ENCODE peak calls at places on chromosomes 12 and 14, in seven cellular contexts. D is A549, Q is lung, G is PC-9, R is ovary, I is K562, X is uterus. H is an unnamed sample.

GRCh38 chr14:45649051-45649450 is 396.0 kb upstream of the MIS18BP1 start:
- DNase-seq in D (no peak), Q (no peak), G (no peak), R (no peak), I (no peak), X (no peak), H (no peak)

GRCh38 chr12:50101663-50102062 is 2.1 kb upstream of the GPD1 start:
- DNase-seq in D (peak; percentile 65), Q (no peak), G (peak; percentile 48), R (no peak), I (peak; percentile 37), X (no peak), H (peak; percentile 27)

GRCh38 chr14:57057803-57058202 is 210.9 kb downstream of the EXOC5 start:
- DNase-seq in D (no peak), Q (no peak), G (peak; percentile 49), R (no peak), I (no peak), X (no peak), H (no peak)

GRCh38 chr14:100288382-100289185 is 17.7 kb downstream of the SLC25A29 start:
- DNase-seq in D (no peak), Q (no peak), G (no peak), R (no peak), I (no peak), X (no peak), H (no peak)

GRCh38 chr12:69988601-69989194 is 163.7 kb downstream of the MYRFL start:
- DNase-seq in D (no peak), Q (no peak), G (no peak), R (no peak), I (no peak), X (no peak), H (no peak)

GRCh38 chr12:117069926-117070900 is 29.0 kb downstream of the TESC start:
- DNase-seq in D (no peak), Q (no peak), G (no peak), R (no peak), I (no peak), X (no peak), H (no peak)

GRCh38 chr12:57166971-57167371 is 19.6 kb upstream of the LRP1-AS start:
- DNase-seq in D (peak; percentile 90), Q (no peak), G (peak; percentile 79), R (no peak), I (peak; percentile 57), X (no peak), H (no peak)

GRCh38 chr12:21551811-21552469 is 25.8 kb downstream of the SPX start:
- DNase-seq in D (no peak), Q (no peak), G (no peak), R (no peak), I (no peak), X (no peak), H (no peak)

GRCh38 chr14:96949594-96949993 is 152.4 kb downstream of the VRK1 start:
- DNase-seq in D (no peak), Q (no peak), G (no peak), R (no peak), I (no peak), X (no peak), H (no peak)

GRCh38 chr12:46660276-46660675 is 165.5 kb downstream of the SLC38A4 start:
- DNase-seq in D (no peak), Q (no peak), G (no peak), R (no peak), I (no peak), X (no peak), H (no peak)

DNA sequence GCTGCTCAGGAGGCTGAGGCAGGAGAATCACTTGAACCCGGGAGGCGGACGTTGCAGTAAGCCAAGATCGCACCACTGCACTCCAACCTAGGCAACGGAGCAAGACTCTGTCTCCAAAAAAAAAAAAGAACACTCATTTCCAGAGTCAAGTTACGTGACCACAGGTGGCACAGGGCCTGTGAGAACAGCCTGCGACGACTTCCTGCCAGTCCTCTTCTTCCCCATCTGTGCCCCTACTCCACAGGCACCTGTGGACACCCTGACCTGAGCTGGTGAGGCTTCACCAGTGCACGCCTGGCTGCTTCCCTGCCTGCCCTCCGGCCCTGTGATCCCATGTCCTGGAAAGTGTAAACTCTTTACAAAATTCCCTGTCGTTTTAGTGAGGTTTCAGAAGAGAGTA is 77.7 kb downstream of the PPP2R5C start:
- DNase-seq in D (no peak), Q (no peak), G (no peak), R (no peak), I (no peak), X (no peak), H (no peak)
- H3K27ac ChIP-seq in D (no peak overlapping the region), Q (no peak overlapping the region), G (no peak overlapping the region), R (no peak overlapping the region), I (no peak overlapping the region), X (no peak overlapping the region), H (no peak overlapping the region)

DNA sequence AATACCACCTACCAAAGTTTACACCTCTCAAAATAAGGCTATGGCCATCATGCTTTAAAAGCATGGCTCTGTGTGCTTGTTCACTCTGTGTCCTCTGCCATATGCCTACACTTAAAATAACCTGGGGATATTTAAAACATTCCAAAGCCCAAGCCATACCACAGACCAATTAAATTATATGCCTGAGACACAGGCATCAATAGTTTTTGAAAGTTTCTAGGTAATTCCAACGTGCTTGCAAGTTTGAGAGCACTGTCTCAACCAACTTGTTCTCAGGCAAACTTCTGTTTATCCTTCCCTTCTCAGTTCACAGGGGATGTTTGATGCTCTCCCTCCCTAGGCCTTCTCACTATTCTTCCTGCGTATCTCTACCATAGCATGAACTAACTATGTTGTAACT is 3.4 kb upstream of the FRMD6 start:
- DNase-seq in D (no peak), Q (no peak), G (no peak), R (no peak), I (no peak), X (no peak), H (no peak)
- H3K27ac ChIP-seq in D (no peak overlapping the region), Q (no peak overlapping the region), G (no peak overlapping the region), R (no peak overlapping the region), I (no peak overlapping the region), X (peak overlapping the region; percentile 58), H (no peak overlapping the region)

DNA sequence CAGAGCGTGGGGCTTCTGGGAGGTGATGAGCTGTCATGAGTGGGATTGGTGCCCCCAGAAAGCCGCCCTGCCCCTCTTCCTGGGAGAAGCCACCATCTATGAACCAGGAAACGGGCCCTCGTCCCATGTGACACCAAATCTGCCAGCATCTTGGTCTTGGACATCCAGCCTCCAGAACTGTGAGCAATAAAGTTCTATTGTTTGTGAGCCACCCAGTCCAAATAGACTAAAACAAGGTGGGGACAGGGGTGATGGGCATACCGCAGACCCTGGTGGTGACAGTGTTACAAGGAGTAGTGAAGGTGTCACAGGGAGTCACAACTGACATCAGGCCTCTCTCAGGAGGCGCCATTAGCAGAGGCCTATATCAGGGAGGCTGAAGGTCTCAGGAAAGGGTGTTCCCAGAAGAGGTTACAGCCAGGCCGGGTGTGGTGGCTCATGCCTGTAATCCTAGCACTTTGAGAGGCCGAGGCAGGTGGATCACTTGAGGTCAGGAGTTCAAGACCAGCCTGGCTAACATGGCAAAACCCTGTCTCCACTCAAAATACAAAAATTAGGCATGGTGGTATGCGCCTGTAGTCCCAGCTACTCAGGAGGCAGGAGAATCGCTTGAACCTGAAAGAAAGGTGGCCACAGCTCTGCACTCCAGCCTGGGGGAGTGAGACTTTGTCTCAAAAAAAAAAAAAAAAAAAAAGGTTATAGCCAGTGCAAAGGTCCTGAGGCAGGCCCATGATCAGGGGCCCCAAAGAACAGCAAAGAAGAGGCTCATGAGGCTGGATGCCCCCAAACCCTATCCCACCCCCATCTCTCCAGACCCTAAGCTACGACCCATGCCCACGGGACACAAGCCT is 53.0 kb downstream of the NCOR2 start:
- DNase-seq in D (no peak), Q (no peak), G (no peak), R (no peak), I (no peak), X (no peak), H (no peak)
- H3K27ac ChIP-seq in D (no peak overlapping the region), Q (peak overlapping the region; percentile 78), G (no peak overlapping the region), R (no peak overlapping the region), I (no peak overlapping the region), X (peak overlapping the region; percentile 69), H (peak overlapping the region; percentile 62)

GRCh38 chr12:13564266-13564810 is 367.8 kb downstream of the EMP1 start:
- DNase-seq in D (no peak), Q (no peak), G (no peak), R (no peak), I (peak; percentile 7), X (no peak), H (no peak)

GRCh38 chr12:13562915-13563742 is 366.6 kb downstream of the EMP1 start:
- DNase-seq in D (no peak), Q (no peak), G (no peak), R (no peak), I (no peak), X (no peak), H (no peak)

GRCh38 chr12:13566286-13566685 is 369.8 kb downstream of the EMP1 start:
- DNase-seq in D (no peak), Q (no peak), G (no peak), R (no peak), I (no peak), X (no peak), H (no peak)

GRCh38 chr12:13561923-13562322 is 365.4 kb downstream of the EMP1 start:
- DNase-seq in D (no peak), Q (no peak), G (no peak), R (no peak), I (no peak), X (no peak), H (no peak)

DNA sequence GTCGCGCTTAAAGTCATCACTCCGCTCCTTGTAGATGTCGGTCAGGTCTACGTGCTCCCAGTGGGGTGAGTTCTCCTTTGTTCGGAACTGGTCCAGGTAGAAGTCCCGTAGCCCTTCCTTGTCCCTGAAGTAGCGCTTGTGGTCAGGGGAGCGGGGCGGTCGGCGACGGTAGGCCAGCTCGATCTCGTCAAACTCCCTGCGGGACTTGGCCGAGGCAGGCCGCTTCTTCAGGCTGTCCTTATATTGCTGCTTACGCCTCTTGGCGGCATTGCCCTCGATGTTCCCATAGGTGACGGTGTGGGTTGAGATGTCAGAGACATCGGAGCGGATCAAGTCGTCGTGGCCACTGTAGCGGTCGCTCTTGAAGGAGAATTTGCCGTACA is 367.2 kb downstream of the EMP1 start:
- DNase-seq in D (no peak), Q (no peak), G (no peak), R (no peak), I (no peak), X (no peak), H (no peak)
- H3K27ac ChIP-seq in D (no peak overlapping the region), Q (no peak overlapping the region), G (no peak overlapping the region), R (no peak overlapping the region), I (no peak overlapping the region), X (no peak overlapping the region), H (no peak overlapping the region)

GRCh38 chr12:93005928-93006654 is 77.0 kb upstream of the EEA1 start:
- DNase-seq in D (no peak), Q (no peak), G (no peak), R (no peak), I (no peak), X (no peak), H (no peak)
- H3K27ac ChIP-seq in D (no peak overlapping the region), Q (no peak overlapping the region), G (no peak overlapping the region), R (no peak overlapping the region), I (no peak overlapping the region), X (no peak overlapping the region), H (no peak overlapping the region)

H was measured in HCT116.